ENCODE peak calls at places on chromosomes 6 and 20, in ten cellular contexts. J is GM06990; M is transverse colon; N is astrocyte of the spinal cord; U is Panc1; X is stimulated activated CD4-positive, alpha-beta T cell treated with anti-CD3 and anti-CD28 coated beads, TNF-alpha, amount 100 ng/mL, for 4 hours; O is effector memory CD4-positive, alpha-beta T cell; V is EL; L is activated naive CD8-positive, alpha-beta T cell treated with anti-CD3 and anti-CD28 coated beads, Interleukin-2, amount 50 U/mL, for 16 hours; B is endothelial cell. T is an unnamed sample.

GRCh38 chr6:79138146-79138545 is 60.1 kb upstream of the PHIP start:
- DNase-seq in J (no peak), M (no peak), N (no peak), U (no peak), X (no peak), O (no peak), V (no peak), L (no peak), B (no peak), T (no peak)

GRCh38 chr6:11685411-11686093 is 93.1 kb downstream of the ADTRP start:
- DNase-seq in J (no peak), M (no peak), N (peak), U (no peak), X (no peak), O (no peak), V (peak), L (no peak), B (no peak), T (no peak)

GRCh38 chr20:16491277-16491912 is 81.9 kb downstream of the KIF16B start:
- DNase-seq in J (peak), M (peak), N (no peak), U (no peak), X (no peak), O (no peak), V (peak), L (no peak), B (no peak), T (no peak)

GRCh38 chr20:20364016-20364746 is 3.7 kb upstream of the INSM1 start:
- DNase-seq in J (peak), M (no peak), N (no peak), U (no peak), X (no peak), O (no peak), V (no peak), L (no peak), B (peak), T (no peak)

GRCh38 chr6:166743925-166744653 is 117.0 kb upstream of the RPS6KA2 start:
- DNase-seq in J (no peak), M (no peak), N (no peak), U (no peak), X (no peak), O (no peak), V (no peak), L (no peak), B (no peak), T (no peak)

GRCh38 chr20:4726710-4727391 is 5.1 kb downstream of the PRND start:
- DNase-seq in J (peak), M (peak), N (peak), U (no peak), X (no peak), O (peak), V (peak), L (no peak), B (no peak), T (peak)

GRCh38 chr6:51350308-51350904 is 531.7 kb downstream of the TFAP2B start:
- DNase-seq in J (no peak), M (no peak), N (peak), U (no peak), X (no peak), O (no peak), V (no peak), L (no peak), B (no peak), T (no peak)

GRCh38 chr6:152295920-152296319 is 341.2 kb downstream of the SYNE1 start:
- DNase-seq in J (no peak), M (no peak), N (no peak), U (no peak), X (no peak), O (no peak), V (no peak), L (no peak), B (no peak), T (no peak)

GRCh38 chr6:56649053-56649769 is 6.5 kb upstream of the DST start:
- DNase-seq in J (no peak), M (no peak), N (no peak), U (no peak), X (no peak), O (no peak), V (peak), L (no peak), B (no peak), T (no peak)

GRCh38 chr20:50339196-50339901 is 148.7 kb downstream of the CEBPB start:
- DNase-seq in J (peak), M (no peak), N (peak), U (no peak), X (no peak), O (no peak), V (peak), L (no peak), B (no peak), T (no peak)

GRCh38 chr20:47110819-47111218 is 216.2 kb downstream of the EYA2 start:
- DNase-seq in J (no peak), M (no peak), N (no peak), U (no peak), X (no peak), O (no peak), V (no peak), L (no peak), B (no peak), T (no peak)

GRCh38 chr20:56391596-56392281 is at the start of gene AURKA:
- DNase-seq in J (peak), M (no peak), N (no peak), U (no peak), X (no peak), O (no peak), V (peak), L (no peak), B (no peak), T (no peak)

GRCh38 chr6:5657684-5658429 is 348.9 kb downstream of the NRN1 start:
- DNase-seq in J (no peak), M (no peak), N (peak), U (no peak), X (no peak), O (no peak), V (peak), L (no peak), B (no peak), T (no peak)

GRCh38 chr20:23034721-23035671 is at the start of gene SSTR4:
- DNase-seq in J (no peak), M (no peak), N (no peak), U (no peak), X (no peak), O (no peak), V (no peak), L (no peak), B (peak), T (no peak)

GRCh38 chr20:8782804-8783203 is 286.1 kb upstream of the PLCB4 start:
- DNase-seq in J (no peak), M (no peak), N (peak), U (no peak), X (no peak), O (no peak), V (peak), L (no peak), B (no peak), T (no peak)

GRCh38 chr6:61649845-61650244 is 636.2 kb downstream of the KHDRBS2 start:
- DNase-seq in J (no peak), M (no peak), N (no peak), U (no peak), X (no peak), O (no peak), V (no peak), L (no peak), B (no peak), T (no peak)

GRCh38 chr6:9380568-9380967 is 945.2 kb upstream of the SLC35B3 start:
- DNase-seq in J (no peak), M (no peak), N (no peak), U (no peak), X (no peak), O (no peak), V (no peak), L (no peak), B (no peak), T (no peak)

GRCh38 chr6:132498638-132499037 is 14.3 kb downstream of the STX7 start:
- DNase-seq in J (peak), M (no peak), N (no peak), U (no peak), X (no peak), O (no peak), V (no peak), L (no peak), B (no peak), T (peak)

GRCh38 chr20:41029150-41029872 is 689 bp downstream of the TOP1 start:
- DNase-seq in J (peak), M (peak), N (no peak), U (no peak), X (no peak), O (peak), V (peak), L (no peak), B (peak), T (no peak)

GRCh38 chr6:31948753-31949413 is 3.0 kb downstream of the CFB start:
- DNase-seq in J (no peak), M (no peak), N (peak), U (no peak), X (no peak), O (no peak), V (peak), L (no peak), B (no peak), T (no peak)

GRCh38 chr20:22460803-22461202 is 123.6 kb downstream of the FOXA2 start:
- DNase-seq in J (no peak), M (no peak), N (no peak), U (no peak), X (no peak), O (no peak), V (no peak), L (no peak), B (no peak), T (no peak)

GRCh38 chr20:52166150-52166549 is 25.4 kb downstream of the ZFP64 start:
- DNase-seq in J (no peak), M (no peak), N (no peak), U (no peak), X (no peak), O (no peak), V (no peak), L (no peak), B (no peak), T (no peak)

GRCh38 chr20:11949711-11950110 is 32.0 kb downstream of the BTBD3 start:
- DNase-seq in J (no peak), M (peak), N (no peak), U (no peak), X (no peak), O (no peak), V (no peak), L (no peak), B (no peak), T (no peak)

GRCh38 chr20:24718696-24719095 is 230.4 kb upstream of the CST7 start:
- DNase-seq in J (no peak), M (no peak), N (no peak), U (no peak), X (no peak), O (no peak), V (no peak), L (no peak), B (no peak), T (no peak)

GRCh38 chr6:52149949-52150348 is 36.2 kb upstream of the IL17A start:
- DNase-seq in J (no peak), M (no peak), N (no peak), U (no peak), X (no peak), O (no peak), V (no peak), L (no peak), B (no peak), T (no peak)

GRCh38 chr6:160328447-160328846 is 19.7 kb upstream of the SLC22A3 start:
- DNase-seq in J (no peak), M (no peak), N (no peak), U (no peak), X (no peak), O (no peak), V (no peak), L (no peak), B (no peak), T (no peak)

GRCh38 chr6:156934054-156934424 is 156.9 kb downstream of the ARID1B start:
- DNase-seq in J (no peak), M (no peak), N (no peak), U (no peak), X (no peak), O (no peak), V (no peak), L (no peak), B (no peak), T (no peak)

GRCh38 chr6:38997128-38997761 is 51.3 kb upstream of the GLP1R start:
- DNase-seq in J (no peak), M (no peak), N (peak), U (no peak), X (no peak), O (no peak), V (peak), L (peak), B (peak), T (peak)

GRCh38 chr6:157993076-157993475 is 11.4 kb downstream of the SYNJ2 start:
- DNase-seq in J (no peak), M (no peak), N (no peak), U (no peak), X (no peak), O (no peak), V (no peak), L (no peak), B (no peak), T (no peak)

GRCh38 chr20:49320460-49320859 is 42.6 kb upstream of the ZNFX1 start:
- DNase-seq in J (no peak), M (no peak), N (peak), U (no peak), X (no peak), O (no peak), V (peak), L (no peak), B (peak), T (no peak)